ENCODE peak calls at places on chromosomes 12 and 14, in seven cellular contexts. N is fibroblast of pulmonary artery, I is K562, B is BE2C, D is cardiac muscle cell, J is nephron progenitor cell, H is GM12865. E is an unnamed sample.

GRCh38 chr12:85825751-85826150 is 10.5 kb downstream of the RASSF9 start:
- DNase-seq in B (no peak), I (no peak), J (no peak), D (no peak), H (no peak), N (no peak), E (no peak)

GRCh38 chr14:52551696-52552062 is 626 bp downstream of the TXNDC16 start:
- DNase-seq in B (peak), H (peak), D (peak), I (no peak), N (peak), J (no peak), E (no peak)

GRCh38 chr12:49055978-49056754 is 4.4 kb downstream of the KMT2D start:
- DNase-seq in I (peak), B (peak), N (peak), J (peak), H (peak), D (peak), E (peak)

GRCh38 chr12:59080101-59080500 is 159.8 kb upstream of the LRIG3 start:
- DNase-seq in D (no peak), B (no peak), I (no peak), H (no peak), N (no peak), J (no peak), E (no peak)

GRCh38 chr12:27101290-27101689 is 18.9 kb upstream of the C12orf71 start:
- DNase-seq in H (no peak), B (no peak), I (no peak), J (no peak), D (no peak), N (no peak), E (no peak)

GRCh38 chr12:119158004-119158776 is 20.5 kb upstream of the HSPB8 start:
- DNase-seq in I (no peak), B (no peak), N (no peak), D (no peak), J (no peak), H (no peak), E (no peak)

GRCh38 chr14:92551066-92551841 is 37.7 kb downstream of the RIN3 start:
- DNase-seq in N (no peak), I (no peak), D (no peak), H (peak), B (no peak), J (no peak), E (no peak)

GRCh38 chr12:68781728-68782127 is 26.2 kb upstream of the MDM2 start:
- DNase-seq in N (no peak), J (no peak), D (no peak), B (no peak), H (no peak), I (no peak), E (no peak)

GRCh38 chr12:6443361-6443983 is 1.3 kb upstream of the CD27 start:
- DNase-seq in N (no peak), D (no peak), J (no peak), B (no peak), H (peak), I (no peak), E (no peak)

GRCh38 chr14:62428429-62429203 is 616.6 kb downstream of the KCNH5 start:
- DNase-seq in N (peak), B (no peak), D (peak), J (no peak), H (no peak), I (no peak), E (no peak)

GRCh38 chr14:103886304-103887169 is 39.2 kb upstream of the PPP1R13B start:
- DNase-seq in I (peak), B (no peak), H (no peak), N (peak), D (peak), J (peak), E (no peak)
- TF ChIP-seq CTCF in I (peak), B (peak), H (no peak), N (peak), D (peak), J (peak), E (no peak)

GRCh38 chr14:90816686-90817436 is 631 bp upstream of the TTC7B start:
- DNase-seq in B (no peak), D (no peak), N (no peak), H (no peak), I (no peak), J (no peak), E (no peak)

GRCh38 chr14:90814806-90815566 is 1.2 kb downstream of the TTC7B start:
- DNase-seq in J (no peak), N (no peak), H (no peak), D (no peak), I (no peak), B (no peak), E (no peak)

GRCh38 chr14:90815567-90815816 is 738 bp downstream of the TTC7B start:
- DNase-seq in D (no peak), N (no peak), H (no peak), B (no peak), J (no peak), I (no peak), E (no peak)

GRCh38 chr14:90818715-90819114 is 2.5 kb upstream of the TTC7B start:
- DNase-seq in J (no peak), B (no peak), D (no peak), H (no peak), N (no peak), I (no peak), E (no peak)

GRCh38 chr14:90815817-90816662 is at the start of gene TTC7B:
- DNase-seq in D (peak), I (peak), N (peak), H (peak), J (peak), B (peak), E (peak)
- TF ChIP-seq CTCF in D (peak), I (no peak), N (no peak), H (peak), J (no peak), B (peak), E (no peak)

GRCh38 chr14:26132061-26132460 is 465.8 kb downstream of the NOVA1 start:
- DNase-seq in N (peak), D (peak), I (no peak), J (no peak), B (no peak), H (no peak), E (no peak)

GRCh38 chr14:26138764-26139445 is 458.9 kb downstream of the NOVA1 start:
- DNase-seq in H (no peak), I (no peak), D (peak), J (no peak), N (peak), B (no peak), E (no peak)

DNA sequence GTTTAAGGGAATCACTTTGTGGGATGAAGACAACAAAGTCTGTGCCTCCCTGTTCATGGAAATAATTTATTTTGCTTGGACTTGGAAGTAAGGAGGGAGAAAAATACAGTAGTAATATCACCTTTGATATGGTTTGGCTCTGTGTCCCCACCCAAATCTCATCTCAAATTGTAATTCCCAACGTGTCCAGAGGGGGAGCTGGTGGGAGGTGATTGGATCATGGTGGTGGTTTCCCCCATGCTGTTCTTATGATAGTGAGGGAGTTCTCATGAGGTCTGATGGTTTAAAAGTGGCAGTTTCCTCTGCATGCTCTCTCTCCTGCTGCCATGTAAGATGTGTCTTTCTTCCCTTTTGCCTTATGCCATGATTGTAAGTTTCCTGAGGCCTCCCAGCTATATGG is 460.7 kb downstream of the NOVA1 start:
- DNase-seq in H (no peak), N (no peak), I (no peak), J (peak), B (no peak), D (no peak), E (no peak)
- TF ChIP-seq CTCF in H (no peak), N (peak), I (peak), J (no peak), B (peak), D (no peak), E (peak)

DNA sequence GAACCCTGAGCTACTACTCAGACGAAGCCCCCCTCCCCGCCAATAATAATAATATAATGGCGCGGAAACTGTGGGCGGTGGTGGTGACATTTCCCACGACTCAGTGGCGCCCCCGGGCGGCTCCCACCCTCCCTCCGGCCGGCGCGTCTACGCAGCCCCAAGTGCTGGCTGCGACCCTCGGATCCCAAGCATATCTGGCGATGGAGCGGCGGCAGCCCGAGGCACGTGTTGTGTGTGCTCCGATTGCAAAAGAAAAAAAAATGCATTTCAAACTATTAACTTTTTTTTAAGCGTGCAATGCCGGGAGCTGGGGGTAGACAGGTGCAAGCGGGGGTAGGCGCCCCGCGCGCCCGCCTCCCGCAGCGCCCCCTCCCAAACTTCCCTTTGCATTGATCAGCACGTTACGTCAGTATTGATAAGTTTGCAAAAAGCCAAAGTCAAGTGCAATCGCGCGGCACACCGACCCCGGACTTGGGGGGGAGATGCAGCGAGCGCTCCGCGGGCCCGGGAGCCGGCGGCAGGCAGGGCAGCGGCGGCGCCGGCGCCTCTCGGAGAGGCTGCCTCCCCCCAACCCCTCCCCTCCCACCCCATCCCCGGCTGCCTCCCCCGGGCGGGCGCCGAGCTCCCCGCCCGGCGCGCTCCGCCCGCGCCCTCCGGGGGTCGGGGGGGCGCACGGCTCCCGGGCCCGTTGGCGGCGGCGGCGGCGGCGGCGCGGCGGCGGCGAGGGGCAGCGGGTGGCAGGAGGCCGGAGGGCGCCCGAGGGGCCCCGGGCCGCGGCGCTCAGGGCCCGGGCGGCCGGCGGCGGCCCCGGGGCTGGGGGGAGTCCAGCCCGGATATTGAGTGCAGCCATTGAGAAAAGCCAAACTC is 113.1 kb upstream of the MYL2 start:
- DNase-seq in H (no peak), D (no peak), N (no peak), J (peak), B (peak), I (no peak), E (peak)
- TF ChIP-seq CTCF in H (peak), D (no peak), N (no peak), J (peak), B (peak), I (peak), E (peak)

GRCh38 chr12:38555620-38556596 is 239.3 kb downstream of the ALG10B start:
- DNase-seq in I (no peak), B (peak), N (no peak), D (no peak), H (no peak), J (no peak), E (no peak)
- TF ChIP-seq CTCF in I (no peak), B (peak), N (no peak), D (no peak), H (no peak), J (no peak), E (no peak)

E was measured in glutamatergic neuron.